ENCODE peak calls at places on chromosomes 3 and 15, in seven cellular contexts. Q, I, M, A, X, W and T are unnamed samples.

GRCh38 chr3:11195201-11195600 is 40.9 kb downstream of the HRH1 start:
- DNase-seq in I (no peak), W (no peak), X (no peak), M (no peak), Q (no peak), A (no peak), T (no peak)

GRCh38 chr15:91668370-91668769 is 185.1 kb upstream of the SLCO3A1 start:
- DNase-seq in W (no peak), M (no peak), X (no peak), I (no peak), Q (no peak), A (no peak), T (no peak)

GRCh38 chr15:92149029-92149428 is 244.7 kb upstream of the ST8SIA2 start:
- DNase-seq in M (no peak), A (no peak), X (peak), W (no peak), I (no peak), Q (no peak), T (no peak)

GRCh38 chr3:16935766-16936165 is 51.0 kb downstream of the PLCL2 start:
- DNase-seq in Q (no peak), M (no peak), W (no peak), X (no peak), I (no peak), A (no peak), T (no peak)

GRCh38 chr15:42405876-42406482 is 46.7 kb downstream of the CAPN3 start:
- DNase-seq in W (no peak), M (no peak), X (no peak), Q (no peak), I (no peak), A (no peak), T (no peak)

GRCh38 chr15:42499888-42500609 is 4.6 kb downstream of the SNAP23 start:
- DNase-seq in X (no peak), I (no peak), M (no peak), A (no peak), Q (no peak), W (peak), T (no peak)

GRCh38 chr3:185282696-185283373 is 29.0 kb upstream of the EHHADH start:
- DNase-seq in Q (peak), I (peak), X (peak), M (peak), W (peak), A (peak), T (peak)

GRCh38 chr3:157793745-157794144 is 290.5 kb upstream of the VEPH1 start:
- DNase-seq in I (peak), X (no peak), W (no peak), Q (no peak), M (no peak), A (no peak), T (no peak)

GRCh38 chr3:63067999-63068645 is 192.9 kb upstream of the CADPS start:
- DNase-seq in I (no peak), W (no peak), M (no peak), X (peak), Q (no peak), A (no peak), T (no peak)

GRCh38 chr15:65101891-65102708 is 12.9 kb downstream of the UBAP1L start:
- DNase-seq in X (no peak), W (no peak), I (no peak), A (no peak), M (no peak), Q (no peak), T (no peak)

GRCh38 chr15:89812126-89812846 is 2.4 kb downstream of the ANPEP start:
- DNase-seq in I (peak), X (peak), W (peak), A (no peak), Q (no peak), M (no peak), T (no peak)

GRCh38 chr3:99319961-99320360 is 318.4 kb upstream of the COL8A1 start:
- DNase-seq in Q (no peak), M (no peak), I (no peak), X (peak), W (no peak), A (no peak), T (no peak)

GRCh38 chr3:52108302-52109232 is 45.7 kb downstream of the POC1A start:
- DNase-seq in X (peak), W (peak), M (no peak), Q (no peak), A (no peak), I (peak), T (no peak)

GRCh38 chr3:111701292-111701906 is 106.3 kb upstream of the ZBED2 start:
- DNase-seq in Q (no peak), X (no peak), I (no peak), M (no peak), A (no peak), W (no peak), T (no peak)

GRCh38 chr15:79967331-79968182 is 3.4 kb downstream of the BCL2A1 start:
- DNase-seq in I (no peak), A (no peak), X (no peak), Q (no peak), M (no peak), W (no peak), T (no peak)

GRCh38 chr15:67794832-67795574 is 30.3 kb upstream of the SKOR1 start:
- DNase-seq in Q (no peak), A (no peak), W (no peak), X (no peak), M (no peak), I (no peak), T (no peak)

GRCh38 chr15:55916666-55917409 is 76.6 kb downstream of the NEDD4 start:
- DNase-seq in X (peak), M (no peak), A (no peak), W (no peak), Q (no peak), I (no peak), T (no peak)

GRCh38 chr3:30299674-30300423 is 306.6 kb upstream of the TGFBR2 start:
- DNase-seq in Q (no peak), I (no peak), A (no peak), X (no peak), M (no peak), W (no peak), T (no peak)

GRCh38 chr3:53938645-53939044 is 47.0 kb upstream of the SELENOK start:
- DNase-seq in X (peak), I (no peak), M (peak), W (no peak), Q (no peak), A (peak), T (peak)

GRCh38 chr3:36482259-36482658 is 102.0 kb downstream of the STAC start:
- DNase-seq in M (no peak), Q (no peak), A (no peak), I (no peak), W (no peak), X (no peak), T (no peak)

GRCh38 chr3:153096611-153097200 is 65.3 kb upstream of the RAP2B start:
- DNase-seq in I (no peak), X (no peak), M (no peak), W (no peak), Q (no peak), A (no peak), T (no peak)